ENCODE peak calls at places on chromosomes 13 and 19, in four cellular contexts. N is transverse colon, K is SK-N-SH, S is upper lobe of left lung. Q is an unnamed sample. For H3K36me3, the result is how much of the 10 kb centered on the place peaks cover.

GRCh38 chr13:26007261-26007765 is 44.5 kb downstream of the SHISA2 start:
- DNase-seq in N (no peak), S (no peak), K (no peak), Q (no peak)

GRCh38 chr13:44918323-44919102 is 70.8 kb downstream of the NUFIP1 start:
- DNase-seq in N (peak), S (peak), K (peak), Q (peak)

GRCh38 chr13:79932556-79932955 is 408.4 kb downstream of the SPRY2 start:
- DNase-seq in S (no peak), N (no peak), K (no peak), Q (no peak)

GRCh38 chr13:26561636-26562537 is 4.4 kb downstream of the WASF3 start:
- DNase-seq in N (no peak), K (peak), S (no peak), Q (no peak)

GRCh38 chr19:55086730-55087541 is 11.3 kb downstream of the EPS8L1 start:
- DNase-seq in K (peak), S (peak), N (peak), Q (peak)

GRCh38 chr13:113105032-113105993 is at the start of gene F7:
- DNase-seq in K (no peak), N (peak), S (no peak), Q (no peak)

GRCh38 chr13:59409211-59409610 is 754.5 kb downstream of the DIAPH3 start:
- DNase-seq in N (peak), S (no peak), K (no peak), Q (no peak)

GRCh38 chr19:47321582-47321981 is 10.4 kb upstream of the C5AR2 start:
- DNase-seq in N (no peak), S (no peak), K (no peak), Q (no peak)

GRCh38 chr13:23384111-23384510 is 49.4 kb downstream of the SACS start:
- DNase-seq in S (no peak), K (no peak), N (no peak), Q (no peak)

GRCh38 chr19:40501599-40501998 is 34.8 kb downstream of the SPTBN4 start:
- DNase-seq in K (no peak), S (no peak), N (no peak), Q (no peak)

GRCh38 chr13:71797487-71797886 is 69.5 kb downstream of the DACH1 start:
- DNase-seq in S (no peak), K (no peak), N (no peak), Q (no peak)

GRCh38 chr19:4177146-4177545 is 5.2 kb downstream of the SIRT6 start:
- DNase-seq in S (no peak), N (no peak), K (no peak), Q (no peak)

GRCh38 chr19:4175669-4175931 is 6.8 kb downstream of the SIRT6 start:
- DNase-seq in K (no peak), N (no peak), S (peak), Q (no peak)

GRCh38 chr19:4181053-4181508 is 1.3 kb downstream of the SIRT6 start:
- DNase-seq in K (no peak), N (peak), S (no peak), Q (no peak)

GRCh38 chr19:4182082-4182926 is at the start of the genes ANKRD24 and SIRT6:
- DNase-seq in S (peak), K (peak), N (peak), Q (peak)

GRCh38 chr19:4178990-4179389 is 3.4 kb downstream of the SIRT6 start:
- DNase-seq in N (no peak), K (no peak), S (peak), Q (no peak)
- H3K36me3 ChIP-seq in N (under half), K (under half), S (under half), Q (under half)

DNA sequence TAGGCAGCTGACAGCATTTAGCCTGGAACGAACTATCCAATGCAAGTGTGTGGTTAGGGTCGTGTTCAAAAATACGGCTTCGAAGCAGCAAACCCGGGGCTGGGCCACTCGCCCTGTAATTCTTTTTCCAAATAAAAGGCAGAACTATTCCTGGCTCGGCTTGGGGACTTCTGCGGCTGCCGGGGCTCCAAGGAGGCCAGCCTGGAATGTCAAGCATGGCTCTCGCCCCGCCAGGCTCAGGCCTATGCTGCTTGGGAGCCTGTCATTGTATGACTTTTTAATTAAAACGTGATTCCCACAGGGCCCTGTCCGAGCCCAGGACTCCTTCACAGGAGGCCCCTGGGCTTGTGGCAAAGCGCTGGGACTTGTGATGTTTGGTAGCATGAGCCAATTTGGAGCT is 51.6 kb upstream of the KLF2 start:
- DNase-seq in S (peak), K (no peak), N (no peak), Q (no peak)
- TF ChIP-seq POLR2AphosphoS5 in S (no peak), K (no peak), N (no peak), Q (no peak)

DNA sequence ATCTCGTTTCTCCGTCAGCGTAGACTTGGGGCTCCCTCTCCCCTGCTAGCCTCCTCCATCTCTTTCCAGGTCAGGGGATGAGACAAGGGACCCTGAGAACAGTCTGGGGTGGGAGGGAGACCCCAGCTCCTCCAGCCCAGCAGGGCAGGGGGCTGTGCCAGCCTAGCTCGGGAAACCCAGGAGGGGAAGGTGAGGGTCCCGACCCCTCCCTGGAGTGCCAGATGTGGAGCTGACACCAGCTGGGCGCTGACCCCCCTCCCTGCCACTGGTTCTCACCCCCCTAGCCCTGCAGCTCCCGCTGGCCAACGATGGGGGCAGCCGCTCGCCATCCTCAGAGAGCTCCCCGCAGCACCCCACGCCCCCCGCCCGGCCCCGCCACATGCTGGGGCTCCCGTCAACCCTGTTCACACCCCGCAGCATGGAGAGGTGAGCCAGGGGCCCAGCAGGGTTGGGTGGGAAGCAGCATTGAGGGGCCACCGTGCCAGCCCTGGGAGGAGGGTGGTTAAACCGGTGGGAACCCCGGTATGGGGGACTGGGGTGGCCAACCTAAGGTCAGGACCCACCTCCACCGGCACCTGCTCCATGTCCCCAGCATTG is 5.1 kb upstream of the TGFBR3L start:
- DNase-seq in N (no peak), K (no peak), S (peak), Q (no peak)
- H3K36me3 ChIP-seq in N (under half), K (under half), S (under half), Q (under half)

GRCh38 chr19:49530708-49531107 is 2.9 kb downstream of the RCN3 start:
- DNase-seq in S (no peak), N (no peak), K (no peak), Q (no peak)

GRCh38 chr19:49520705-49521319 is 7.0 kb upstream of the RCN3 start:
- DNase-seq in S (no peak), N (no peak), K (no peak), Q (no peak)

GRCh38 chr19:49528211-49528771 is 488 bp downstream of the RCN3 start:
- DNase-seq in K (no peak), N (no peak), S (no peak), Q (no peak)

GRCh38 chr19:49524812-49525455 is 2.9 kb upstream of the RCN3 start:
- DNase-seq in N (no peak), K (no peak), S (peak), Q (no peak)
- TF ChIP-seq POLR2AphosphoS5 in N (no peak), K (no peak), S (no peak), Q (no peak)

Q was measured in prostate gland.